ENCODE peak calls at places on chromosomes 5 and 9, in seven cellular contexts. M, I, L, W, S, B and U are unnamed samples.
A peak's percentile ranks its signal among the peaks of the same experiment; 100 is the strongest.

GRCh38 chr5:148297695-148298094 is 14.5 kb upstream of the SPINK7 start:
- DNase-seq in M (no peak), I (no peak), L (no peak), W (no peak), S (peak; percentile 22), B (no peak), U (no peak)

GRCh38 chr9:25742241-25742640 is 64.0 kb upstream of the TUSC1 start:
- DNase-seq in M (no peak), I (no peak), L (no peak), W (no peak), S (no peak), B (no peak), U (no peak)

GRCh38 chr9:101400120-101400519 is 1.5 kb downstream of the ZNF189 start:
- DNase-seq in M (no peak), I (no peak), L (no peak), W (peak; percentile 36), S (no peak), B (no peak), U (no peak)

GRCh38 chr9:129517006-129517405 is 103.9 kb downstream of the C9orf50 start:
- DNase-seq in M (no peak), I (no peak), L (no peak), W (no peak), S (no peak), B (no peak), U (no peak)

GRCh38 chr5:664994-665360 is 28.2 kb downstream of the TPPP start:
- DNase-seq in M (no peak), I (no peak), L (no peak), W (no peak), S (no peak), B (no peak), U (no peak)

GRCh38 chr9:134386951-134387831 is 60.9 kb downstream of the RXRA start:
- DNase-seq in M (no peak), I (no peak), L (no peak), W (no peak), S (no peak), B (no peak), U (no peak)

GRCh38 chr9:110776207-110776606 is 107.6 kb downstream of the MUSK start:
- DNase-seq in M (no peak), I (no peak), L (no peak), W (no peak), S (no peak), B (no peak), U (no peak)

GRCh38 chr5:19411936-19412335 is 576.1 kb downstream of the CDH18 start:
- DNase-seq in M (no peak), I (no peak), L (no peak), W (no peak), S (no peak), B (no peak), U (no peak)

GRCh38 chr5:57884346-57885102 is 401.9 kb upstream of the ACTBL2 start:
- DNase-seq in M (no peak), I (no peak), L (no peak), W (no peak), S (no peak), B (no peak), U (no peak)

GRCh38 chr5:169350759-169351240 is 49.9 kb upstream of the SLIT3 start:
- DNase-seq in M (no peak), I (no peak), L (peak; percentile 47), W (no peak), S (peak; percentile 99), B (peak; percentile 86), U (peak; percentile 77)

GRCh38 chr9:114037249-114037648 is 40.9 kb downstream of the AMBP start:
- DNase-seq in M (no peak), I (no peak), L (no peak), W (no peak), S (no peak), B (no peak), U (no peak)

GRCh38 chr5:124678478-124678877 is 68.0 kb downstream of the ZNF608 start:
- DNase-seq in M (no peak), I (no peak), L (no peak), W (no peak), S (no peak), B (no peak), U (no peak)

GRCh38 chr5:124677999-124678385 is 68.4 kb downstream of the ZNF608 start:
- DNase-seq in M (no peak), I (no peak), L (no peak), W (no peak), S (no peak), B (no peak), U (no peak)

GRCh38 chr5:124677376-124677998 is 69.0 kb downstream of the ZNF608 start:
- DNase-seq in M (no peak), I (no peak), L (peak; percentile 22), W (no peak), S (no peak), B (no peak), U (no peak)

GRCh38 chr5:124678992-124679519 is 67.4 kb downstream of the ZNF608 start:
- DNase-seq in M (no peak), I (peak; percentile 58), L (no peak), W (no peak), S (no peak), B (no peak), U (no peak)

GRCh38 chr5:124675921-124676846 is 70.3 kb downstream of the ZNF608 start:
- DNase-seq in M (peak; percentile 43), I (peak; percentile 42), L (no peak), W (no peak), S (no peak), B (no peak), U (no peak)
- H3K4me1 ChIP-seq in M (peaks cover 59% of the 10 kb centered on the region), I (no peaks in the 10 kb centered on the region), L (peaks cover 20% of the 10 kb centered on the region), W (peaks cover 15% of the 10 kb centered on the region), S (no peaks in the 10 kb centered on the region), B (no peaks in the 10 kb centered on the region), U (peaks cover 66% of the 10 kb centered on the region)

DNA sequence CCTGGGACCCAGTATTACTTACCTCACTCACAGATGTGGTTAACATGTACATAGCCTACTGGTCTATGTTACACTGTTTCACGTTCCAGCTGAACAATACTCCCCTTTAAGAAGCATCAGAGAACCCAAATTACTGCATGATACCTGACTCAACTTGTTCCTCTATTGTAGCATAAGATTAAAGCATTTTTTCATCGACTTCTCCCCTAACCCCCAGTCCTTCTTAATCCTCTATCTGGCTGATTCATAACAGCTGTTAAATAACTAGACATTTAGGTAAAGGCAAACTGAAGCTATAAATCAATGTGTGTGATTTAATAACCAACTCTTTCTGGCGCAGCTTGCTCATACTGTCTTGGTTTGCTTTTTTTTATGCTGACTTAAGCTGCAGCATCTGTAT is 94.2 kb upstream of the MTAP start:
- DNase-seq in M (no peak), I (no peak), L (no peak), W (no peak), S (no peak), B (no peak), U (no peak)
- TF ChIP-seq CTCF in M (no peak), I (no peak), L (no peak), W (no peak), S (no peak), B (no peak), U (no peak)

GRCh38 chr9:106107716-106108115 is 413.4 kb downstream of the TMEM38B start:
- DNase-seq in M (no peak), I (no peak), L (no peak), W (no peak), S (no peak), B (no peak), U (no peak)
- H3K4me1 ChIP-seq in M (no peaks in the 10 kb centered on the region), I (no peaks in the 10 kb centered on the region), L (no peaks in the 10 kb centered on the region), W (no peaks in the 10 kb centered on the region), S (no peaks in the 10 kb centered on the region), B (no peaks in the 10 kb centered on the region), U (no peaks in the 10 kb centered on the region)

GRCh38 chr5:77518304-77518703 is 26.2 kb upstream of the WDR41 start:
- DNase-seq in M (no peak), I (no peak), L (peak; percentile 33), W (no peak), S (peak; percentile 37), B (no peak), U (no peak)
- TF ChIP-seq CTCF in M (peak; percentile 51), I (no peak), L (peak; percentile 46), W (no peak), S (peak; percentile 46), B (peak; percentile 51), U (no peak)

GRCh38 chr5:128118214-128118613 is 34.6 kb downstream of the SLC12A2 start:
- DNase-seq in M (no peak), I (no peak), L (no peak), W (no peak), S (no peak), B (no peak), U (no peak)

GRCh38 chr5:128123936-128124335 is 40.4 kb downstream of the SLC12A2 start:
- DNase-seq in M (no peak), I (no peak), L (no peak), W (no peak), S (no peak), B (no peak), U (no peak)

GRCh38 chr5:128116445-128116844 is 32.9 kb downstream of the SLC12A2 start:
- DNase-seq in M (no peak), I (no peak), L (no peak), W (no peak), S (no peak), B (no peak), U (no peak)

GRCh38 chr5:128121679-128122078 is 38.1 kb downstream of the SLC12A2 start:
- DNase-seq in M (no peak), I (no peak), L (no peak), W (no peak), S (peak; percentile 86), B (peak; percentile 45), U (no peak)
- H3K4me1 ChIP-seq in M (peaks cover 14% of the 10 kb centered on the region), I (no peaks in the 10 kb centered on the region), L (no peaks in the 10 kb centered on the region), W (no peaks in the 10 kb centered on the region), S (peaks cover 16% of the 10 kb centered on the region), B (peaks cover 14% of the 10 kb centered on the region), U (no peaks in the 10 kb centered on the region)

GRCh38 chr9:88024896-88025295 is 50.6 kb upstream of the CDK20 start:
- DNase-seq in M (no peak), I (no peak), L (peak; percentile 60), W (no peak), S (no peak), B (no peak), U (no peak)

GRCh38 chr9:88033303-88033702 is 59.0 kb upstream of the CDK20 start:
- DNase-seq in M (no peak), I (no peak), L (no peak), W (no peak), S (no peak), B (no peak), U (no peak)

GRCh38 chr9:88026133-88026510 is 51.8 kb upstream of the CDK20 start:
- DNase-seq in M (no peak), I (no peak), L (no peak), W (no peak), S (no peak), B (no peak), U (no peak)

GRCh38 chr9:88025411-88026132 is 51.2 kb upstream of the CDK20 start:
- DNase-seq in M (no peak), I (no peak), L (no peak), W (no peak), S (no peak), B (no peak), U (no peak)

GRCh38 chr9:88028338-88028737 is 54.0 kb upstream of the CDK20 start:
- DNase-seq in M (no peak), I (no peak), L (no peak), W (no peak), S (no peak), B (no peak), U (no peak)
- TF ChIP-seq CTCF in M (no peak), I (no peak), L (no peak), W (no peak), S (no peak), B (no peak), U (no peak)